ENCODE peak calls at places on chromosomes 3 and 15, in six cellular contexts. M, C, K, N, W and S are unnamed samples.
A peak's percentile ranks its signal among the peaks of the same experiment; 100 is the strongest.

GRCh38 chr3:67526246-67526645 is 128.2 kb downstream of the SUCLG2 start:
- DNase-seq in M (no peak), C (no peak), K (peak; percentile 89), N (no peak), W (peak; percentile 89), S (no peak)

GRCh38 chr3:51502562-51502910 is 2.7 kb upstream of the DCAF1 start:
- DNase-seq in M (no peak), C (no peak), K (no peak), N (no peak), W (no peak), S (no peak)

GRCh38 chr15:82317091-82317489 is 32.2 kb downstream of the GOLGA6L10 start:
- DNase-seq in M (no peak), C (no peak), K (no peak), N (no peak), W (no peak), S (no peak)

GRCh38 chr3:32616267-32616962 is 45.8 kb upstream of the DYNC1LI1 start:
- DNase-seq in M (no peak), C (no peak), K (peak; percentile 35), N (no peak), W (no peak), S (no peak)

GRCh38 chr3:61985020-61985419 is 388.3 kb downstream of the FEZF2 start:
- DNase-seq in M (no peak), C (peak; percentile 50), K (peak; percentile 63), N (no peak), W (peak; percentile 54), S (no peak)

GRCh38 chr15:84600331-84600686 is 500 bp upstream of the ZSCAN2 start:
- DNase-seq in M (no peak), C (peak; percentile 90), K (peak; percentile 86), N (peak; percentile 83), W (peak; percentile 86), S (peak; percentile 47)

GRCh38 chr3:196842567-196843434 is 24.9 kb upstream of the SENP5 start:
- DNase-seq in M (no peak), C (no peak), K (no peak), N (no peak), W (no peak), S (no peak)

GRCh38 chr3:111594205-111594604 is 941 bp downstream of the ZBED2 start:
- DNase-seq in M (no peak), C (no peak), K (peak; percentile 89), N (no peak), W (peak; percentile 17), S (no peak)

GRCh38 chr3:153693207-153693606 is 428.0 kb upstream of the ARHGEF26 start:
- DNase-seq in M (no peak), C (no peak), K (no peak), N (no peak), W (no peak), S (no peak)

GRCh38 chr3:9730747-9731205 is 759 bp upstream of the BRPF1 start:
- DNase-seq in M (no peak), C (no peak), K (no peak), N (no peak), W (no peak), S (no peak)

GRCh38 chr15:87144775-87145174 is 1065.1 kb downstream of the AGBL1 start:
- DNase-seq in M (no peak), C (no peak), K (peak; percentile 13), N (peak; percentile 7), W (peak; percentile 15), S (no peak)

GRCh38 chr3:160312014-160312624 is 86.9 kb downstream of the C3orf80 start:
- DNase-seq in M (no peak), C (no peak), K (no peak), N (peak; percentile 1), W (no peak), S (no peak)

GRCh38 chr15:52378746-52379394 is 83.3 kb upstream of the MYO5C start:
- DNase-seq in M (peak; percentile 77), C (no peak), K (no peak), N (no peak), W (no peak), S (no peak)

GRCh38 chr3:146796078-146796477 is 190.9 kb upstream of the PLSCR5 start:
- DNase-seq in M (no peak), C (no peak), K (no peak), N (no peak), W (no peak), S (no peak)

GRCh38 chr3:117534138-117534537 is 824.6 kb downstream of the TUSC7 start:
- DNase-seq in M (no peak), C (no peak), K (no peak), N (no peak), W (no peak), S (no peak)

GRCh38 chr3:130533247-130533646 is 16.3 kb downstream of the COL6A6 start:
- DNase-seq in M (no peak), C (no peak), K (no peak), N (no peak), W (no peak), S (no peak)

GRCh38 chr3:130528120-130528519 is 11.1 kb downstream of the COL6A6 start:
- DNase-seq in M (no peak), C (no peak), K (no peak), N (no peak), W (no peak), S (no peak)

GRCh38 chr3:130529816-130530215 is 12.8 kb downstream of the COL6A6 start:
- DNase-seq in M (no peak), C (no peak), K (no peak), N (no peak), W (no peak), S (peak; percentile 55)
- H3K27ac ChIP-seq in M (no peak overlapping the region), C (no peak overlapping the region), K (no peak overlapping the region), N (no peak overlapping the region), W (no peak overlapping the region), S (no peak overlapping the region)

GRCh38 chr3:6528951-6529350 is 332.0 kb upstream of the GRM7 start:
- DNase-seq in M (no peak), C (no peak), K (no peak), N (no peak), W (no peak), S (no peak)
- H3K79me2 ChIP-seq in M (no peaks in the 10 kb centered on the region), C (no peaks in the 10 kb centered on the region), K (no peaks in the 10 kb centered on the region), N (no peaks in the 10 kb centered on the region), W (no peaks in the 10 kb centered on the region), S (no peaks in the 10 kb centered on the region)

GRCh38 chr3:55201729-55202128 is 273.9 kb upstream of the LRTM1 start:
- DNase-seq in M (no peak), C (no peak), K (no peak), N (no peak), W (peak; percentile 23), S (no peak)

GRCh38 chr3:55203486-55204010 is 275.7 kb upstream of the LRTM1 start:
- DNase-seq in M (no peak), C (no peak), K (no peak), N (no peak), W (no peak), S (no peak)

GRCh38 chr3:55203006-55203405 is 275.1 kb upstream of the LRTM1 start:
- DNase-seq in M (no peak), C (no peak), K (no peak), N (no peak), W (peak; percentile 24), S (no peak)

GRCh38 chr3:55200916-55201315 is 273.1 kb upstream of the LRTM1 start:
- DNase-seq in M (no peak), C (no peak), K (no peak), N (no peak), W (no peak), S (peak; percentile 20)

GRCh38 chr3:55202320-55202719 is 274.5 kb upstream of the LRTM1 start:
- DNase-seq in M (no peak), C (no peak), K (peak; percentile 26), N (no peak), W (peak; percentile 58), S (no peak)
- H3K27ac ChIP-seq in M (no peak overlapping the region), C (no peak overlapping the region), K (no peak overlapping the region), N (no peak overlapping the region), W (peak overlapping the region; percentile 81), S (no peak overlapping the region)

GRCh38 chr3:41961061-41961749 is 698 bp downstream of the ULK4 start:
- DNase-seq in M (no peak), C (peak; percentile 78), K (peak; percentile 72), N (peak; percentile 74), W (peak; percentile 64), S (peak; percentile 77)
- H3K79me2 ChIP-seq in M (peaks cover 3% of the 10 kb centered on the region), C (peaks cover 4% of the 10 kb centered on the region), K (peaks cover 8% of the 10 kb centered on the region), N (peaks cover 34% of the 10 kb centered on the region), W (peaks cover 5% of the 10 kb centered on the region), S (peaks cover 16% of the 10 kb centered on the region)

GRCh38 chr3:187952849-187953248 is 201.1 kb upstream of the LPP start:
- DNase-seq in M (no peak), C (no peak), K (peak; percentile 49), N (no peak), W (no peak), S (no peak)
- H3K27ac ChIP-seq in M (no peak overlapping the region), C (no peak overlapping the region), K (no peak overlapping the region), N (no peak overlapping the region), W (no peak overlapping the region), S (peak overlapping the region; percentile 99)

GRCh38 chr3:169971522-169971921 is 4.9 kb downstream of the SEC62 start:
- DNase-seq in M (no peak), C (no peak), K (no peak), N (no peak), W (no peak), S (no peak)
- H3K79me2 ChIP-seq in M (peaks cover 93% of the 10 kb centered on the region), C (peaks cover 81% of the 10 kb centered on the region), K (peaks cover 93% of the 10 kb centered on the region), N (peaks cover 100% of the 10 kb centered on the region), W (peaks cover 88% of the 10 kb centered on the region), S (peaks cover 97% of the 10 kb centered on the region)

DNA sequence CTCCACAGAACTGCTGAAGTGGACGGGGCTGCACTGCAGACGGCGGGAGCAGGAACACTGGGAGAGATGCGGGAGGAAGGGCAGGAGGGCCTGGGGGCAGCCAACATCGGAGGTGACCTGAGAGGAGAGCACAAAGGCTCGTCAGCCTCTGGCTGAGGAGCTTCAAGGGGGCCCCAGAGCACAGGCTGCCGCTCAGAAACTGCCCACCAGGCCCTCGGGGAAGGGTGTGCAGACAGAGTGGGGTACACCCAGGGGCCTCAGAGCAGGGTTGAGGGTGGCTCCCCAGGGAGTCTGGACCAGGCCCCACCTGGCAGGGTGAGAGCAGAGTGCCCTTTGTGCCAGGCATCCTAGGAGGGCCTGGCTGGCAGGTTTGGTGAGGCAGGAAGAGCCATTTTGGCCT is 14.7 kb upstream of the RHO start:
- DNase-seq in M (no peak), C (no peak), K (no peak), N (no peak), W (no peak), S (no peak)
- H3K27ac ChIP-seq in M (no peak overlapping the region), C (no peak overlapping the region), K (no peak overlapping the region), N (no peak overlapping the region), W (no peak overlapping the region), S (no peak overlapping the region)